ENCODE peak calls at places on chromosomes 2 and 18, in nine cellular contexts. One of them, this sample, is unnamed.

GRCh38 chr2:9299444-9300100 is 93.0 kb downstream of the ASAP2 start:
- DNase-seq in esophagus squamous epithelium: no peak
- DNase-seq in EH: no peak
- DNase-seq in NCI-H1105 treated with DMSO at 0.1 percent for 48 hours: no peak
- DNase-seq in nucleus accumbens: no peak
- DNase-seq in iris pigment epithelial cell: no peak
- DNase-seq in GM10248: no peak
- DNase-seq in colonic mucosa: no peak
- DNase-seq in activated CD4-positive, alpha-beta T cell treated with anti-CD3 and anti-CD28 coated beads, Interleukin-2, amount 50 U/mL, for 24 hours: no peak
- DNase-seq in this sample: no peak

GRCh38 chr2:11343626-11344341 is 652 bp downstream of the ROCK2 start:
- DNase-seq in esophagus squamous epithelium: no peak
- DNase-seq in EH: peak; percentile 56
- DNase-seq in NCI-H1105 treated with DMSO at 0.1 percent for 48 hours: peak; percentile 33
- DNase-seq in nucleus accumbens: peak; percentile 22
- DNase-seq in iris pigment epithelial cell: no peak
- DNase-seq in GM10248: peak; percentile 53
- DNase-seq in colonic mucosa: peak; percentile 71
- DNase-seq in activated CD4-positive, alpha-beta T cell treated with anti-CD3 and anti-CD28 coated beads, Interleukin-2, amount 50 U/mL, for 24 hours: peak; percentile 9
- DNase-seq in this sample: peak; percentile 53

GRCh38 chr18:47983946-47984345 is 53.5 kb upstream of the SMAD2 start:
- DNase-seq in esophagus squamous epithelium: no peak
- DNase-seq in EH: no peak
- DNase-seq in NCI-H1105 treated with DMSO at 0.1 percent for 48 hours: no peak
- DNase-seq in nucleus accumbens: no peak
- DNase-seq in iris pigment epithelial cell: no peak
- DNase-seq in GM10248: no peak
- DNase-seq in colonic mucosa: no peak
- DNase-seq in activated CD4-positive, alpha-beta T cell treated with anti-CD3 and anti-CD28 coated beads, Interleukin-2, amount 50 U/mL, for 24 hours: no peak
- DNase-seq in this sample: no peak

GRCh38 chr2:21002814-21003192 is 41.1 kb downstream of the APOB start:
- DNase-seq in esophagus squamous epithelium: no peak
- DNase-seq in EH: no peak
- DNase-seq in NCI-H1105 treated with DMSO at 0.1 percent for 48 hours: no peak
- DNase-seq in nucleus accumbens: no peak
- DNase-seq in iris pigment epithelial cell: no peak
- DNase-seq in GM10248: no peak
- DNase-seq in colonic mucosa: no peak
- DNase-seq in activated CD4-positive, alpha-beta T cell treated with anti-CD3 and anti-CD28 coated beads, Interleukin-2, amount 50 U/mL, for 24 hours: no peak
- DNase-seq in this sample: no peak

GRCh38 chr2:60549250-60550150 is 4.0 kb downstream of the BCL11A start:
- DNase-seq in esophagus squamous epithelium: no peak
- DNase-seq in EH: peak; percentile 46
- DNase-seq in NCI-H1105 treated with DMSO at 0.1 percent for 48 hours: peak; percentile 52
- DNase-seq in nucleus accumbens: peak; percentile 64
- DNase-seq in iris pigment epithelial cell: no peak
- DNase-seq in GM10248: no peak
- DNase-seq in colonic mucosa: peak; percentile 63
- DNase-seq in activated CD4-positive, alpha-beta T cell treated with anti-CD3 and anti-CD28 coated beads, Interleukin-2, amount 50 U/mL, for 24 hours: no peak
- DNase-seq in this sample: no peak

GRCh38 chr2:163121483-163121882 is 282.9 kb upstream of the KCNH7 start:
- DNase-seq in esophagus squamous epithelium: no peak
- DNase-seq in EH: no peak
- DNase-seq in NCI-H1105 treated with DMSO at 0.1 percent for 48 hours: no peak
- DNase-seq in nucleus accumbens: no peak
- DNase-seq in iris pigment epithelial cell: no peak
- DNase-seq in GM10248: no peak
- DNase-seq in colonic mucosa: no peak
- DNase-seq in activated CD4-positive, alpha-beta T cell treated with anti-CD3 and anti-CD28 coated beads, Interleukin-2, amount 50 U/mL, for 24 hours: no peak
- DNase-seq in this sample: no peak

GRCh38 chr18:9513971-9514512 is 38.7 kb downstream of the RALBP1 start:
- DNase-seq in esophagus squamous epithelium: no peak
- DNase-seq in EH: peak; percentile 82
- DNase-seq in NCI-H1105 treated with DMSO at 0.1 percent for 48 hours: no peak
- DNase-seq in nucleus accumbens: no peak
- DNase-seq in iris pigment epithelial cell: peak; percentile 78
- DNase-seq in GM10248: no peak
- DNase-seq in colonic mucosa: no peak
- DNase-seq in activated CD4-positive, alpha-beta T cell treated with anti-CD3 and anti-CD28 coated beads, Interleukin-2, amount 50 U/mL, for 24 hours: no peak
- DNase-seq in this sample: no peak

GRCh38 chr2:85511008-85511895 is 27.7 kb upstream of the MAT2A start:
- DNase-seq in esophagus squamous epithelium: no peak
- DNase-seq in EH: peak; percentile 19
- DNase-seq in NCI-H1105 treated with DMSO at 0.1 percent for 48 hours: peak; percentile 49
- DNase-seq in nucleus accumbens: no peak
- DNase-seq in iris pigment epithelial cell: no peak
- DNase-seq in GM10248: no peak
- DNase-seq in colonic mucosa: no peak
- DNase-seq in activated CD4-positive, alpha-beta T cell treated with anti-CD3 and anti-CD28 coated beads, Interleukin-2, amount 50 U/mL, for 24 hours: no peak
- DNase-seq in this sample: no peak